ENCODE peak calls at places on chromosomes 13 and 19, in five cellular contexts. O is tibial nerve, T is ovary, E is A549, Y is stomach. X is an unnamed sample. For H3K9me3, the result is how much of the 10 kb centered on the place peaks cover.

GRCh38 chr19:33052352-33052972 is 12.2 kb downstream of the RHPN2 start:
- DNase-seq in O (no peak), T (peak), E (peak), Y (peak), X (peak)

GRCh38 chr19:10603873-10604459 is 16.9 kb upstream of the AP1M2 start:
- DNase-seq in O (no peak), T (no peak), E (no peak), Y (peak), X (peak)

GRCh38 chr19:45150180-45150579 is 10.6 kb downstream of the NKPD1 start:
- DNase-seq in O (no peak), T (no peak), E (no peak), Y (no peak), X (no peak)

GRCh38 chr19:3434630-3435553 is 45.4 kb downstream of the SMIM24 start:
- DNase-seq in O (peak), T (peak), E (peak), Y (peak), X (peak)

GRCh38 chr13:44759723-44760360 is 183.7 kb upstream of the TSC22D1 start:
- DNase-seq in O (no peak), T (no peak), E (no peak), Y (peak), X (no peak)

GRCh38 chr19:35042056-35042730 is 672 bp downstream of the HPN start:
- DNase-seq in O (no peak), T (no peak), E (no peak), Y (peak), X (no peak)

GRCh38 chr13:73421310-73421912 is 362.6 kb downstream of the KLF5 start:
- DNase-seq in O (no peak), T (no peak), E (no peak), Y (peak), X (peak)

GRCh38 chr13:75841905-75842304 is 205.8 kb downstream of the LMO7 start:
- DNase-seq in O (no peak), T (no peak), E (no peak), Y (no peak), X (no peak)

GRCh38 chr19:29694669-29695627 is 20.1 kb downstream of the C19orf12 start:
- DNase-seq in O (peak), T (peak), E (peak), Y (peak), X (peak)

GRCh38 chr13:25213716-25214115 is 41.6 kb upstream of the AMER2 start:
- DNase-seq in O (no peak), T (no peak), E (no peak), Y (no peak), X (no peak)

GRCh38 chr19:14503285-14503684 is 7.4 kb upstream of the GIPC1 start:
- DNase-seq in O (no peak), T (no peak), E (no peak), Y (no peak), X (no peak)

GRCh38 chr13:30453727-30454126 is 12.0 kb downstream of the HMGB1 start:
- DNase-seq in O (no peak), T (no peak), E (peak), Y (no peak), X (no peak)

GRCh38 chr19:11418518-11419506 is at the start of gene RGL3:
- DNase-seq in O (no peak), T (no peak), E (no peak), Y (peak), X (peak)

GRCh38 chr19:35342430-35342829 is 5.3 kb upstream of the FFAR1 start:
- DNase-seq in O (no peak), T (no peak), E (no peak), Y (no peak), X (no peak)

GRCh38 chr19:28416245-28416644 is 796.7 kb downstream of the UQCRFS1 start:
- DNase-seq in O (no peak), T (no peak), E (no peak), Y (no peak), X (no peak)

GRCh38 chr19:45973564-45974338 is at the start of gene NOVA2:
- DNase-seq in O (no peak), T (no peak), E (peak), Y (peak), X (peak)

GRCh38 chr19:57803594-57804325 is 11.0 kb downstream of the ZNF552 start:
- DNase-seq in O (no peak), T (peak), E (no peak), Y (peak), X (peak)

GRCh38 chr13:64234255-64234654 is 2818.6 kb upstream of the PCDH20 start:
- DNase-seq in O (no peak), T (no peak), E (no peak), Y (no peak), X (no peak)

GRCh38 chr13:80408270-80408669 is 67.3 kb upstream of the SPRY2 start:
- DNase-seq in O (no peak), T (no peak), E (peak), Y (no peak), X (no peak)

GRCh38 chr13:98972627-98973026 is 5.2 kb downstream of the DOCK9 start:
- DNase-seq in O (no peak), T (no peak), E (no peak), Y (no peak), X (no peak)

GRCh38 chr19:12789904-12790619 is 1.2 kb upstream of the JUNB start:
- DNase-seq in O (peak), T (peak), E (peak), Y (peak), X (peak)

GRCh38 chr19:1468274-1469199 is 10.5 kb downstream of the C19orf25 start:
- DNase-seq in O (no peak), T (no peak), E (peak), Y (no peak), X (no peak)

GRCh38 chr13:36298535-36299068 is 988 bp upstream of the CCDC169 start:
- DNase-seq in O (no peak), T (no peak), E (no peak), Y (no peak), X (no peak)

GRCh38 chr19:14118165-14119051 is 846 bp upstream of the PRKACA start:
- DNase-seq in O (peak), T (peak), E (no peak), Y (peak), X (peak)

GRCh38 chr13:39892731-39893293 is 237.3 kb downstream of the COG6 start:
- DNase-seq in O (no peak), T (no peak), E (no peak), Y (no peak), X (no peak)

GRCh38 chr13:32153056-32153455 is 121.5 kb downstream of the FRY start:
- DNase-seq in O (no peak), T (no peak), E (peak), Y (no peak), X (no peak)

GRCh38 chr19:46392252-46392801 is 21.0 kb downstream of the CCDC8 start:
- DNase-seq in O (no peak), T (no peak), E (no peak), Y (no peak), X (no peak)

GRCh38 chr19:54692294-54692615 is 29.5 kb downstream of the LILRB4 start:
- DNase-seq in O (no peak), T (no peak), E (no peak), Y (no peak), X (no peak)

GRCh38 chr19:54696117-54696548 is 28.1 kb upstream of the KIR3DL3 start:
- DNase-seq in O (no peak), T (no peak), E (no peak), Y (no peak), X (no peak)

GRCh38 chr19:54694648-54695047 is 29.6 kb upstream of the KIR3DL3 start:
- DNase-seq in O (no peak), T (no peak), E (no peak), Y (no peak), X (no peak)

GRCh38 chr19:54691582-54692293 is 29.0 kb downstream of the LILRB4 start:
- DNase-seq in O (no peak), T (no peak), E (no peak), Y (no peak), X (no peak)

GRCh38 chr19:54696766-54697165 is 27.5 kb upstream of the KIR3DL3 start:
- DNase-seq in O (no peak), T (no peak), E (no peak), Y (no peak), X (no peak)
- H3K9me3 ChIP-seq in O (under half), T (under half), E (under half), Y (under half), X (under half)

GRCh38 chr13:69213331-69213850 is 894.2 kb upstream of the ATXN8OS start:
- DNase-seq in O (no peak), T (no peak), E (no peak), Y (no peak), X (no peak)
- TF ChIP-seq EP300 in O (no peak), T (no peak), E (no peak), Y (no peak), X (no peak)

GRCh38 chr19:21335721-21336120 is 6.5 kb upstream of the ZNF708 start:
- DNase-seq in O (no peak), T (no peak), E (no peak), Y (no peak), X (no peak)
- H3K9me3 ChIP-seq in O (under half), T (under half), E (under half), Y (under half), X (under half)

GRCh38 chr19:5484398-5485285 is 29.4 kb downstream of the ZNRF4 start:
- DNase-seq in O (no peak), T (no peak), E (no peak), Y (peak), X (no peak)
- TF ChIP-seq EP300 in O (no peak), T (no peak), E (no peak), Y (no peak), X (no peak)